ENCODE peak calls at places on chromosome 4, in four cellular contexts. Q, D, Z and C are unnamed samples.

GRCh38 chr4:5708171-5708828 is at the start of gene EVC2:
- DNase-seq in Q (no peak), D (peak; percentile 72), Z (peak; percentile 65), C (no peak)

GRCh38 chr4:145487626-145488025 is 6.0 kb downstream of the SMAD1 start:
- DNase-seq in Q (no peak), D (no peak), Z (no peak), C (peak; percentile 87)

GRCh38 chr4:126708716-126709115 is 924.0 kb upstream of the INTU start:
- DNase-seq in Q (no peak), D (no peak), Z (no peak), C (no peak)

GRCh38 chr4:110249687-110250387 is 51.4 kb upstream of the ELOVL6 start:
- DNase-seq in Q (no peak), D (no peak), Z (no peak), C (no peak)

GRCh38 chr4:163330828-163331628 is 1.4 kb downstream of the NPY1R start:
- DNase-seq in Q (no peak), D (no peak), Z (no peak), C (no peak)

GRCh38 chr4:74675673-74676279 is 118.5 kb downstream of the BTC start:
- DNase-seq in Q (no peak), D (peak; percentile 14), Z (no peak), C (peak; percentile 40)

GRCh38 chr4:20337261-20337664 is 85.6 kb downstream of the SLIT2 start:
- DNase-seq in Q (no peak), D (no peak), Z (no peak), C (no peak)

GRCh38 chr4:156898373-156899117 is 73.1 kb downstream of the PDGFC start:
- DNase-seq in Q (no peak), D (no peak), Z (no peak), C (no peak)

GRCh38 chr4:2937986-2938385 is 25.2 kb downstream of the NOP14 start:
- DNase-seq in Q (peak; percentile 1), D (no peak), Z (no peak), C (no peak)

GRCh38 chr4:136873555-136873954 is 658.7 kb downstream of the PCDH18 start:
- DNase-seq in Q (no peak), D (no peak), Z (no peak), C (no peak)

GRCh38 chr4:1218892-1219552 is 29.9 kb downstream of the CTBP1 start:
- DNase-seq in Q (no peak), D (no peak), Z (no peak), C (peak; percentile 86)

GRCh38 chr4:36000941-36001557 is 243.3 kb downstream of the ARAP2 start:
- DNase-seq in Q (no peak), D (no peak), Z (no peak), C (no peak)

GRCh38 chr4:144336633-144337032 is 196.1 kb upstream of the GYPA start:
- DNase-seq in Q (no peak), D (no peak), Z (no peak), C (no peak)

GRCh38 chr4:2800691-2801596 is 8.1 kb downstream of the SH3BP2 start:
- DNase-seq in Q (no peak), D (peak; percentile 82), Z (peak; percentile 79), C (no peak)

GRCh38 chr4:1206299-1207156 is 34.1 kb upstream of the SPON2 start:
- DNase-seq in Q (peak; percentile 1), D (no peak), Z (peak; percentile 21), C (no peak)

GRCh38 chr4:115834441-115834840 is 721.0 kb upstream of the NDST4 start:
- DNase-seq in Q (no peak), D (no peak), Z (no peak), C (no peak)

GRCh38 chr4:107562306-107562705 is 157.7 kb downstream of the PAPSS1 start:
- DNase-seq in Q (no peak), D (no peak), Z (no peak), C (no peak)

GRCh38 chr4:37241646-37242045 is 2.9 kb upstream of the NWD2 start:
- DNase-seq in Q (no peak), D (no peak), Z (no peak), C (no peak)

GRCh38 chr4:5050520-5050955 is 742 bp upstream of the STK32B start:
- DNase-seq in Q (no peak), D (peak; percentile 66), Z (peak; percentile 87), C (peak; percentile 14)

GRCh38 chr4:80101768-80102116 is 28.7 kb upstream of the ANTXR2 start:
- DNase-seq in Q (no peak), D (no peak), Z (no peak), C (no peak)

GRCh38 chr4:139015948-139016451 is 419 bp downstream of the NOCT start:
- DNase-seq in Q (no peak), D (peak; percentile 17), Z (no peak), C (peak; percentile 78)

GRCh38 chr4:151569650-151570049 is 160.7 kb downstream of the FHIP1A start:
- DNase-seq in Q (no peak), D (peak; percentile 31), Z (no peak), C (no peak)

GRCh38 chr4:151567056-151567455 is 158.1 kb downstream of the FHIP1A start:
- DNase-seq in Q (no peak), D (no peak), Z (no peak), C (peak; percentile 77)

GRCh38 chr4:151565583-151565982 is 156.6 kb downstream of the FHIP1A start:
- DNase-seq in Q (no peak), D (no peak), Z (no peak), C (no peak)

GRCh38 chr4:151566053-151566452 is 157.1 kb downstream of the FHIP1A start:
- DNase-seq in Q (no peak), D (no peak), Z (no peak), C (no peak)

DNA sequence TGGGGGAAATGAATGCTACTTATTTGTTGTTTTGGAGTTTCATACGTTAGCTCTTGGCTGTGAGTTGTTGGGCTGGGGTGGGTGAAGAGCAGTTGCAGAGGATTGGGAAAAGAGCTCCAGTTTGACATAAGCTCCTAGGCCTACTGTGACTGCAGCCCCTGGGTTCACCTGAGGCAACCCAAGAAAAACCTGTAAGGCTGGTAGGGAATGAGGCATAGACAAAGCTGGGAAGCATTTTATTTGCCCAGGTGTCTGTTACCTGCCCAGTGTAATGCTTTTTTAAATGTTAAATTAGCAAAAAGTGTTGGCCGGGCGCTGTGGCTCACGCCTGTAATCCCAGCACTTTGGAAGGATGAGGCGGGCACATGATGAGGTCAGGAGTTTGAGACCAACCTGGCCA is 160.0 kb downstream of the FHIP1A start:
- DNase-seq in Q (no peak), D (no peak), Z (no peak), C (no peak)
- H3K4me1 ChIP-seq in Q (no peaks in the 10 kb centered on the region), D (no peaks in the 10 kb centered on the region), Z (no peaks in the 10 kb centered on the region), C (peaks cover 32% of the 10 kb centered on the region)

GRCh38 chr4:83390965-83391364 is 56.3 kb upstream of the HPSE start:
- DNase-seq in Q (no peak), D (no peak), Z (no peak), C (peak; percentile 48)

GRCh38 chr4:83392562-83392961 is 57.9 kb upstream of the HPSE start:
- DNase-seq in Q (no peak), D (no peak), Z (no peak), C (no peak)

GRCh38 chr4:83389037-83389755 is 54.5 kb upstream of the HPSE start:
- DNase-seq in Q (no peak), D (no peak), Z (no peak), C (peak; percentile 33)

GRCh38 chr4:83387922-83388676 is 53.5 kb upstream of the HPSE start:
- DNase-seq in Q (no peak), D (no peak), Z (no peak), C (peak; percentile 63)

GRCh38 chr4:83389756-83390505 is 55.3 kb upstream of the HPSE start:
- DNase-seq in Q (no peak), D (no peak), Z (no peak), C (no peak)
- H3K4me1 ChIP-seq in Q (no peaks in the 10 kb centered on the region), D (no peaks in the 10 kb centered on the region), Z (peaks cover 3% of the 10 kb centered on the region), C (peaks cover 26% of the 10 kb centered on the region)

GRCh38 chr4:38693531-38693930 is 29.5 kb downstream of the KLF3 start:
- DNase-seq in Q (no peak), D (no peak), Z (no peak), C (no peak)
- H3K4me1 ChIP-seq in Q (peaks cover 45% of the 10 kb centered on the region), D (peaks cover 2% of the 10 kb centered on the region), Z (no peaks in the 10 kb centered on the region), C (no peaks in the 10 kb centered on the region)

GRCh38 chr4:52961666-52962412 is 99.7 kb downstream of the RASL11B start:
- DNase-seq in Q (no peak), D (no peak), Z (no peak), C (no peak)

GRCh38 chr4:52966172-52966571 is 104.1 kb downstream of the RASL11B start:
- DNase-seq in Q (no peak), D (no peak), Z (no peak), C (no peak)

GRCh38 chr4:52966781-52967180 is 104.7 kb downstream of the RASL11B start:
- DNase-seq in Q (no peak), D (no peak), Z (no peak), C (no peak)

GRCh38 chr4:52964561-52964960 is 102.4 kb downstream of the RASL11B start:
- DNase-seq in Q (no peak), D (no peak), Z (no peak), C (no peak)

DNA sequence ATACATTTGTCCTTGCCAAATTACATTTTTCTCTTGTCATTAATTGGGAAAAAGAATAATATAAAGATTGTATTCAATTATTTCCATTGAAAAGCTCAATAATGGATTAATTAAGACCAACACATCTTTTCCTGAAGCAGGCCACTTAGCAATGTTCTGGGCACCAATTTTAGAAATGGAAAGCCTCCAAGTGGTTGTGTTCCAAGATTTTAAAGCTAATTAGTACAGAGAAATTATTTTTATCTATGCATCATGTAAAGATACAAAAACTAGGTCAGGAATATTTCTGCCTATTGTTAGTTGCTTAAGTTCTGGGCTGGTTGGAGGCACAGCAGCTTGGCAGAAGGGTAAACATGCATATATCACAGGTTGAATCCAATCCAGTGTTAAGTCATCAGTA is 101.9 kb downstream of the RASL11B start:
- DNase-seq in Q (no peak), D (no peak), Z (no peak), C (no peak)
- H3K4me1 ChIP-seq in Q (no peaks in the 10 kb centered on the region), D (no peaks in the 10 kb centered on the region), Z (no peaks in the 10 kb centered on the region), C (no peaks in the 10 kb centered on the region)

DNA sequence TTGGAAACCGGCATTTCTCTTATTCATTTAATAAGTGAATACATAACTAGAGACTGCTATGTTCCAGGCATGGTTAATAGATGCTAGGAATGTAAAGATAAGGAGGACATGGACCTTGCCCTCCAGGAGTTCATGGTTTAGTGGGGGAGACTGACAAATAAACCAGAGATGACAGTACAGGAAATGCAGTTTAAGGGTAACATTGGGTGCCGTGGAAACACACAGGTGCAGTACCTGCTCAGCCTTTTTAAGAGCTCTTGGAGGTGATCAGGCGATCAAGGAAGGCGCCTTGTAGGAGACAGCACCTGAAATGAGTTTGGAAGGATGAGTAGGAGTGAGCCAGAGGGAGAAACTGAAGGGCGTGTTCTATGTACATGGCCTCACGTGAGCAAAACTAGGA is 145.8 kb downstream of the AASDH start:
- DNase-seq in Q (no peak), D (no peak), Z (no peak), C (no peak)
- H3K4me1 ChIP-seq in Q (no peaks in the 10 kb centered on the region), D (no peaks in the 10 kb centered on the region), Z (peaks cover 11% of the 10 kb centered on the region), C (no peaks in the 10 kb centered on the region)

DNA sequence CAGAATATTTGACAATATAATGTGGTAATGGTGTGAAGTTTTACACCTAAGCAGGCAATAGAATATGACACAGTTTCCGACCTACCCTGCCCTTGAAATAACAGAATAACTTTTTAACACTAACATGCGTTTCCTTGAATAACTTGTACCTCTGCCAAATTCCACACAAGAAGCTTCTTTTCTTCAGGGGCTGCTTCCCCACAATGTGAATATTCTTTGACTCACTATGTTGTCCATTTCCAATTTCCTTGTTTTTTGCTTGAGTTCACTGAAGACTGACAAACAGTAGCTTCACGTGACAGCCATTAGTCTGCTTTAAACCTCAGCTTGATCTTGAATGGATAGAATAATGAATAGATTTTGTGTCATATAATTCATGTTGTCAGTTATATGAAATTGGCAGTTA is 14.3 kb downstream of the SHROOM3 start:
- DNase-seq in Q (no peak), D (no peak), Z (no peak), C (no peak)
- H3K4me1 ChIP-seq in Q (peaks cover 34% of the 10 kb centered on the region), D (no peaks in the 10 kb centered on the region), Z (peaks cover 3% of the 10 kb centered on the region), C (no peaks in the 10 kb centered on the region)